ENCODE peak calls at places on chromosomes 3 and 15, in five cellular contexts. J is neural progenitor cell; V is naive thymus-derived CD4-positive, alpha-beta T cell; X is CD4-positive, alpha-beta memory T cell; B is adrenal gland. N is an unnamed sample. For H3K4me1, the result is how much of the 10 kb centered on the place peaks cover.

GRCh38 chr3:172138031-172138538 is 98.7 kb downstream of the FNDC3B start:
- DNase-seq in J (no peak), V (no peak), X (no peak), B (no peak), N (no peak)

GRCh38 chr3:9779197-9779596 is 9.4 kb upstream of the CAMK1 start:
- DNase-seq in J (no peak), V (no peak), X (no peak), B (no peak), N (no peak)

GRCh38 chr15:36449084-36449661 is 130.3 kb upstream of the CDIN1 start:
- DNase-seq in J (peak), V (no peak), X (no peak), B (no peak), N (no peak)

GRCh38 chr15:45522931-45523331 is 376 bp upstream of the SLC30A4 start:
- DNase-seq in J (no peak), V (no peak), X (no peak), B (peak), N (no peak)

GRCh38 chr3:59816312-59816711 is 766.5 kb upstream of the CFAP20DC start:
- DNase-seq in J (no peak), V (no peak), X (no peak), B (no peak), N (no peak)

GRCh38 chr3:129507181-129507831 is 21.1 kb upstream of the RHO start:
- DNase-seq in J (no peak), V (no peak), X (no peak), B (no peak), N (peak)

GRCh38 chr3:129673012-129673411 is 66.5 kb upstream of the PLXND1 start:
- DNase-seq in J (no peak), V (no peak), X (no peak), B (peak), N (no peak)

GRCh38 chr15:25481208-25481862 is 42.5 kb upstream of the UBE3A start:
- DNase-seq in J (peak), V (no peak), X (no peak), B (peak), N (no peak)

GRCh38 chr3:18441521-18441920 is 16.4 kb upstream of the SATB1 start:
- DNase-seq in J (no peak), V (no peak), X (no peak), B (no peak), N (no peak)

GRCh38 chr15:63088532-63089245 is 33.0 kb upstream of the LACTB start:
- DNase-seq in J (no peak), V (no peak), X (no peak), B (no peak), N (no peak)

GRCh38 chr3:87437765-87438164 is 161.4 kb upstream of the POU1F1 start:
- DNase-seq in J (no peak), V (no peak), X (no peak), B (no peak), N (no peak)

GRCh38 chr3:106245400-106245799 is 376.6 kb upstream of the CBLB start:
- DNase-seq in J (no peak), V (no peak), X (no peak), B (no peak), N (no peak)

GRCh38 chr15:64883097-64883581 is 28.6 kb upstream of the ANKDD1A start:
- DNase-seq in J (no peak), V (no peak), X (peak), B (no peak), N (no peak)

GRCh38 chr3:24607281-24607680 is 112.6 kb upstream of the THRB start:
- DNase-seq in J (no peak), V (no peak), X (no peak), B (no peak), N (no peak)

GRCh38 chr15:87741350-87741749 is 515.2 kb downstream of the NTRK3 start:
- DNase-seq in J (no peak), V (no peak), X (no peak), B (no peak), N (no peak)

GRCh38 chr15:26970712-26971210 is at the start of gene GABRG3:
- DNase-seq in J (peak), V (no peak), X (no peak), B (peak), N (no peak)

GRCh38 chr15:73941044-73941443 is 14.8 kb downstream of the LOXL1 start:
- DNase-seq in J (no peak), V (no peak), X (no peak), B (no peak), N (no peak)

GRCh38 chr3:23762214-23763039 is 43.3 kb upstream of the UBE2E1 start:
- DNase-seq in J (no peak), V (no peak), X (no peak), B (no peak), N (no peak)

GRCh38 chr3:124246366-124246765 is 254.4 kb upstream of the ROPN1 start:
- DNase-seq in J (no peak), V (no peak), X (no peak), B (no peak), N (no peak)

GRCh38 chr3:194083253-194084224 is 52.4 kb upstream of the HES1 start:
- DNase-seq in J (no peak), V (no peak), X (no peak), B (no peak), N (no peak)

GRCh38 chr15:80850941-80851451 is 71.8 kb downstream of the CEMIP start:
- DNase-seq in J (no peak), V (no peak), X (no peak), B (no peak), N (no peak)

GRCh38 chr15:43218908-43219706 is 1.7 kb downstream of the EPB42 start:
- DNase-seq in J (peak), V (no peak), X (no peak), B (no peak), N (no peak)

GRCh38 chr3:178629430-178630178 is 93.4 kb downstream of the KCNMB2 start:
- DNase-seq in J (no peak), V (no peak), X (no peak), B (no peak), N (no peak)

GRCh38 chr15:60844431-60845174 is 365.7 kb upstream of the ICE2 start:
- DNase-seq in J (no peak), V (peak), X (peak), B (no peak), N (no peak)

GRCh38 chr3:38843898-38844297 is 27.9 kb upstream of the SCN10A start:
- DNase-seq in J (peak), V (no peak), X (no peak), B (no peak), N (no peak)

GRCh38 chr3:126472277-126473006 is 3.2 kb downstream of the ZXDC start:
- DNase-seq in J (no peak), V (no peak), X (no peak), B (peak), N (peak)

GRCh38 chr15:50238263-50238662 is 27.3 kb downstream of the HDC start:
- DNase-seq in J (no peak), V (no peak), X (no peak), B (peak), N (no peak)

GRCh38 chr15:39285066-39285465 is 295.8 kb upstream of the THBS1 start:
- DNase-seq in J (no peak), V (no peak), X (no peak), B (no peak), N (no peak)

GRCh38 chr15:70182858-70183695 is 85.4 kb upstream of the TLE3 start:
- DNase-seq in J (no peak), V (no peak), X (no peak), B (no peak), N (no peak)

GRCh38 chr15:31342781-31343626 is 16.4 kb downstream of the KLF13 start:
- DNase-seq in J (peak), V (no peak), X (no peak), B (no peak), N (peak)

GRCh38 chr3:160860346-160860745 is 104.3 kb downstream of the PPM1L start:
- DNase-seq in J (no peak), V (no peak), X (no peak), B (no peak), N (no peak)

GRCh38 chr3:123075359-123075758 is 8.5 kb downstream of the PDIA5 start:
- DNase-seq in J (no peak), V (no peak), X (no peak), B (no peak), N (no peak)

GRCh38 chr3:123078101-123078500 is 11.3 kb downstream of the PDIA5 start:
- DNase-seq in J (no peak), V (no peak), X (no peak), B (peak), N (no peak)

GRCh38 chr3:123076496-123077418 is 9.9 kb downstream of the PDIA5 start:
- DNase-seq in J (no peak), V (no peak), X (no peak), B (peak), N (peak)

GRCh38 chr3:123072564-123072963 is 5.7 kb downstream of the PDIA5 start:
- DNase-seq in J (no peak), V (no peak), X (no peak), B (no peak), N (no peak)

GRCh38 chr3:123076112-123076495 is 9.3 kb downstream of the PDIA5 start:
- DNase-seq in J (no peak), V (no peak), X (no peak), B (no peak), N (no peak)
- H3K4me1 ChIP-seq in J (under half), V (under half), X (under half), B (half or more), N (under half)

GRCh38 chr3:177358085-177358967 is 161.0 kb upstream of the TBL1XR1 start:
- DNase-seq in J (peak), V (no peak), X (peak), B (peak), N (peak)
- H3K4me3 ChIP-seq in J (peak), V (peak), X (peak), B (no peak), N (peak)

GRCh38 chr3:30604091-30604490 is 2.3 kb upstream of the TGFBR2 start:
- DNase-seq in J (no peak), V (no peak), X (no peak), B (no peak), N (no peak)

GRCh38 chr3:30606301-30607031 is at the start of gene TGFBR2:
- DNase-seq in J (peak), V (peak), X (peak), B (peak), N (peak)

GRCh38 chr3:30604566-30604965 is 1.8 kb upstream of the TGFBR2 start:
- DNase-seq in J (no peak), V (no peak), X (no peak), B (no peak), N (no peak)

GRCh38 chr3:30605706-30606300 is 598 bp upstream of the TGFBR2 start:
- DNase-seq in J (no peak), V (no peak), X (no peak), B (no peak), N (no peak)

DNA sequence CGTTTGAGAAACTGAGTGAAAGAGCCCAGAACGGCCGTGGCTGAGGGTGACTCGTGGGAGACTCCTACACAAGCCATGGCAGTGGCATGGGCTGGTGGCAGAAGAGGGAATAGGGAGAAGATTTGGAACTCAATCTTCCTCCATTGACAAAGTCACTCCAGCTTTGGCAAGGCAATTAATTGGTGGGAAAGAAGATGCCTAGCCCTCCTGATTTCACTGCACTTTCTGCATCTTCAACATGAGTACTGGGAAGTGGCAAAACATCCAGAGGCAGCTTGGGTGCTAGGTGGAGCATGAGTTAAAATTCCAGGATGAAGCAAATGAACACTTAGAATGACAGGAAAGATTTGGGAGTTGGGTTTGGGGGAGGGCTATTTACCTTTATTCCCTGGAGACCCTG is 1.4 kb upstream of the TGFBR2 start:
- DNase-seq in J (no peak), V (no peak), X (no peak), B (no peak), N (no peak)
- H3K4me1 ChIP-seq in J (under half), V (under half), X (under half), B (under half), N (under half)

DNA sequence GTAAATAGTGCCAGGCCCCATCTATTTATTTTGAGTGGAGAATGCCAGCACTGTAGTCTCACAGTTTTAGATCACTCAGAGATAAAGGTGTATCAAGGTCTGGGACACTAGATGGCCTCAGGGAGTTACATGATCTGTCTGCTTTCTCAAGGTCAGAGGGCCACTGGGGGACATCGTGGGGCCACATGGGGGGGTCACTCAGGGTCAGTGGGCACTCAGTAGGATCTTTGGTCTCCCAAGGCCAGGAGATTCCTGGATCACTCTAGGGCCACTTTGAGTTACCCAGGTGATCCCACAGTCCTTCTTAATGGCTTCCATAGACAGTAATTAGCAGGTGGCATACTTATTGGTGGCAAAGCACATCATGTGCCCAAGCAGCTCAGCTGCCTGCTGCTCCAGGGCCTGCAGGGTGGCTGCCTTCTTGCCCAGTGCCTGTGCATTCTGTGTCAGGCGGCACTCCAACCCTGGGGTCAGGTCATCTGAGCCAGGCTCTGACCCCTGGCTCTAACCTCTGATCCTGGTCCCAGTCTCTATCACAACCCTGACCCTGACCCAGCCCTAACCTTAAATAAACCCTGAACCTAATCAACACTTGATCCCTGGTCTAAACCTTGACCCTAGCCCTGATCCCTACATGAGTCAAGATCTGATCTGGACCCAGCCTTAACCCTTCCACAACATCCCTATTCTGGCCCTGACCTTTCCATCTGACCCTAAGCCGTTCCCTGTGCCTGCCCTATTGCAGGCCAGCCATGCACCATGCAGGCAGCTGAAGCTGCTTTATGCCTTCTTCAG is 1.8 kb upstream of the LAMB2 start:
- DNase-seq in J (no peak), V (no peak), X (no peak), B (no peak), N (no peak)
- H3K4me3 ChIP-seq in J (no peak), V (no peak), X (no peak), B (no peak), N (no peak)

GRCh38 chr3:141405025-141405424 is 36.7 kb downstream of the ZBTB38 start:
- DNase-seq in J (no peak), V (no peak), X (no peak), B (no peak), N (no peak)

GRCh38 chr3:141407817-141408216 is 39.5 kb downstream of the ZBTB38 start:
- DNase-seq in J (no peak), V (no peak), X (no peak), B (no peak), N (no peak)

GRCh38 chr3:141407043-141407442 is 38.7 kb downstream of the ZBTB38 start:
- DNase-seq in J (no peak), V (no peak), X (no peak), B (peak), N (peak)

GRCh38 chr3:141405581-141405980 is 37.3 kb downstream of the ZBTB38 start:
- DNase-seq in J (no peak), V (no peak), X (no peak), B (no peak), N (no peak)

GRCh38 chr3:141406265-141406664 is 38.0 kb downstream of the ZBTB38 start:
- DNase-seq in J (no peak), V (no peak), X (no peak), B (no peak), N (no peak)
- H3K4me1 ChIP-seq in J (under half), V (under half), X (half or more), B (half or more), N (half or more)

N was measured in heart left ventricle.